ENCODE peak calls at places on chromosomes 4 and X, in six cellular contexts. H is brain microvascular endothelial cell, A is OCI-LY7, U is dorsolateral prefrontal cortex, F is tibial nerve, R is mucosa of descending colon. Y is an unnamed sample.

GRCh38 chr4:164606478-164606877 is 147.5 kb upstream of the SMIM31 start:
- DNase-seq in F (no peak), H (no peak), U (no peak), R (no peak), A (no peak), Y (no peak)

GRCh38 chr4:4875611-4876010 is 16.1 kb downstream of the MSX1 start:
- DNase-seq in A (no peak), H (no peak), R (no peak), U (no peak), F (no peak), Y (no peak)

GRCh38 chr4:14254252-14254651 is 626.7 kb upstream of the BOD1L1 start:
- DNase-seq in U (no peak), F (peak), A (peak), H (peak), R (peak), Y (no peak)

GRCh38 chr4:25687763-25688162 is 32.1 kb downstream of the SLC34A2 start:
- DNase-seq in F (no peak), H (no peak), A (no peak), U (no peak), R (no peak), Y (no peak)

GRCh38 chr4:163600731-163601130 is 106.2 kb downstream of the TMA16 start:
- DNase-seq in R (no peak), F (no peak), A (peak), U (no peak), H (no peak), Y (no peak)

GRCh38 chr4:104941661-104942062 is 205.0 kb upstream of the TET2 start:
- DNase-seq in F (no peak), H (no peak), U (no peak), A (no peak), R (no peak), Y (no peak)

GRCh38 chr4:5142726-5143125 is 91.4 kb downstream of the STK32B start:
- DNase-seq in H (peak), A (peak), R (no peak), U (no peak), F (peak), Y (no peak)

GRCh38 chr4:23035521-23036056 is 342.9 kb downstream of the GBA3 start:
- DNase-seq in A (no peak), F (no peak), U (no peak), R (no peak), H (no peak), Y (no peak)

GRCh38 chr4:166091914-166092510 is 219.0 kb downstream of the TLL1 start:
- DNase-seq in U (no peak), A (peak), R (no peak), F (peak), H (peak), Y (peak)

GRCh38 chrX:10106801-10107200 is 50.0 kb upstream of the CLCN4 start:
- DNase-seq in A (peak), R (no peak), F (no peak), H (no peak), U (no peak), Y (no peak)

GRCh38 chr4:153684182-153685073 is at the start of gene TLR2:
- DNase-seq in A (no peak), F (peak), R (peak), H (no peak), U (peak), Y (no peak)

GRCh38 chr4:129583868-129584267 is 487.9 kb downstream of the C4orf33 start:
- DNase-seq in H (no peak), U (no peak), R (no peak), A (no peak), F (peak), Y (no peak)

GRCh38 chrX:108439961-108440696 is 491 bp downstream of the COL4A5 start:
- DNase-seq in R (no peak), F (no peak), U (no peak), H (no peak), A (no peak), Y (no peak)

GRCh38 chrX:15441464-15441863 is 51.7 kb downstream of the PIR start:
- DNase-seq in F (no peak), A (no peak), R (no peak), H (no peak), U (no peak), Y (no peak)

GRCh38 chr4:948936-949300 is 16.7 kb downstream of the TMEM175 start:
- DNase-seq in F (no peak), U (no peak), R (peak), H (no peak), A (no peak), Y (no peak)
- TF ChIP-seq CTCF in F (no peak), U (no peak), R (no peak), H (no peak), A (no peak), Y (no peak)

GRCh38 chr4:16952896-16953605 is 54.6 kb upstream of the LDB2 start:
- DNase-seq in A (no peak), R (no peak), F (no peak), H (no peak), U (no peak), Y (no peak)
- H3K4me3 ChIP-seq in A (no peak), R (no peak), F (peak), H (no peak), U (no peak), Y (no peak)

GRCh38 chr4:32775049-32775448 is 2054.9 kb downstream of the PCDH7 start:
- DNase-seq in A (peak), F (no peak), U (no peak), R (no peak), H (peak), Y (peak)
- TF ChIP-seq CTCF in A (peak), F (no peak), U (no peak), R (no peak), H (peak), Y (peak)

GRCh38 chr4:86114563-86114962 is 245.3 kb downstream of the MAPK10 start:
- DNase-seq in A (no peak), H (no peak), F (no peak), U (no peak), R (no peak), Y (no peak)
- H3K4me3 ChIP-seq in A (no peak), H (no peak), F (no peak), U (no peak), R (no peak), Y (no peak)

DNA sequence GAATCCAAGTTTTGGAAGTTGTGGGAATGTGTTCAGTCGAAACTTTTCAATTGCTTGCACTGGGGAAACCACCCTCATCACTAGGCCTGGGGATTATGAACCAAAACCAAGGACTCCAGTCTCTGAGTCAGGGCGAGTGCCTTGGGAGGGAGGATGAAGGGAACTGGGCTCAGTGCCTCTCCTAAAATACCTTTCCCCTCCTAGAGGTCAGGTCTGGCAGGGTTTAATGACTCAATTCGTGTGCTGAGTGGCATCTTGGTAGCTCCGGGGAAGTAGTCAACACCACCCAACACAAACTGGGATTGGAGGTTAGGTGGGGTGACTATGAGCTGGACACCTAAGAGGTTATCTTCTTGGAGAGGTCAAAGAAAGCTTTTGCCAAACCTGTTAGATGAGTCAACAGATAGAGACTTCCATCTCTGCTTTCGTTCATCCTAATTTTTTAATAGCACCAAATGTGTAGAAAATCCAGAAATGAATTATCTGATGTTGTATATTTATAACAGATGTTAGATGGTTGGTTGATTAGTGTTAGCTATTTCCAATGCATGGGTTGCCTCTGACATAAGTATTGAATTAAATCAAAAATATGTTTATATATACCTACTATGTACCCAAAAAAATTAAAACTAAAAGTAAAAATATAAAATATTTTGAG is 202.8 kb downstream of the SHROOM3 start:
- DNase-seq in F (no peak), A (no peak), R (no peak), U (no peak), H (no peak), Y (no peak)
- TF ChIP-seq CTCF in F (no peak), A (no peak), R (no peak), U (no peak), H (no peak), Y (no peak)

DNA sequence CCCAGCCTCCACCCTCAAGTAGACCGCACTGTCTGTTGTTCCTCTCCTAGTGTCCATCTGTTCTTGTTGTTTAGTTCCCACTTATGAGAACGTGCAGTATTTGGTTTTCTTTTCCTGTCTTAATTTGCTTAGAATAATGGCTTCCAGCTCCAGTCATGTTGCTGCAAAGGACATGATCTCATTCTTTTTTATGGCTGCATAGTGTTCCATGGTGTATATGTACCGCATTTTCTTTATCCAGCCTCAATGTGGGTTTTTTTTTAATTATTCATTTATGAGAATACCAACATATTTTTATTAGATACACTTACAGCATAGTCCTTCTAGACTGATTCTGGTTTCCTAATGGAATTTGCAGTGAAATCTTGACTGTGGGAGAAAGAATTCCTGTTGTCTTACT is 1.3 kb downstream of the VMA21 start:
- DNase-seq in A (peak), U (no peak), H (no peak), F (no peak), R (no peak), Y (no peak)
- H3K4me3 ChIP-seq in A (peak), U (peak), H (no peak), F (no peak), R (no peak), Y (peak)

DNA sequence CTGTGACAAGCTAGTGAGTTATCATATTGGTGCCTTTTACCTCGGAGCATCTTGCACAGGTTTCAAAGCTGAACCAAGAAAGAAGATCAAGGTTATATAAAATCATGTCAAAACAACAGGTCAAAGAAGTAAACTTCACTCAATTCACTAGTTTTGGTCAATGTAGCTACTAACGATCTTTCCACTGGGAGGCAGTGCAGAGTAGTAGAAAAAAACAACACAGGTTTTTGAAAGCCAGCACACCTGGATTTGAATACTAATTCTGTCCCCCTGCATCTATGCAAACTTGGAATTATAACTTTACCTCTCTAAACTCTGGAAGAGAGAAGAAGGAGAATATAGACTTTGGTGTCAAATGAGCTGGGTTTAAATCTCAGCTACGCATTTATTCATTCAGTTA is 266.1 kb downstream of the GRIA3 start:
- DNase-seq in H (no peak), R (no peak), A (peak), F (no peak), U (no peak), Y (peak)
- TF ChIP-seq CTCF in H (peak), R (no peak), A (peak), F (peak), U (no peak), Y (peak)

DNA sequence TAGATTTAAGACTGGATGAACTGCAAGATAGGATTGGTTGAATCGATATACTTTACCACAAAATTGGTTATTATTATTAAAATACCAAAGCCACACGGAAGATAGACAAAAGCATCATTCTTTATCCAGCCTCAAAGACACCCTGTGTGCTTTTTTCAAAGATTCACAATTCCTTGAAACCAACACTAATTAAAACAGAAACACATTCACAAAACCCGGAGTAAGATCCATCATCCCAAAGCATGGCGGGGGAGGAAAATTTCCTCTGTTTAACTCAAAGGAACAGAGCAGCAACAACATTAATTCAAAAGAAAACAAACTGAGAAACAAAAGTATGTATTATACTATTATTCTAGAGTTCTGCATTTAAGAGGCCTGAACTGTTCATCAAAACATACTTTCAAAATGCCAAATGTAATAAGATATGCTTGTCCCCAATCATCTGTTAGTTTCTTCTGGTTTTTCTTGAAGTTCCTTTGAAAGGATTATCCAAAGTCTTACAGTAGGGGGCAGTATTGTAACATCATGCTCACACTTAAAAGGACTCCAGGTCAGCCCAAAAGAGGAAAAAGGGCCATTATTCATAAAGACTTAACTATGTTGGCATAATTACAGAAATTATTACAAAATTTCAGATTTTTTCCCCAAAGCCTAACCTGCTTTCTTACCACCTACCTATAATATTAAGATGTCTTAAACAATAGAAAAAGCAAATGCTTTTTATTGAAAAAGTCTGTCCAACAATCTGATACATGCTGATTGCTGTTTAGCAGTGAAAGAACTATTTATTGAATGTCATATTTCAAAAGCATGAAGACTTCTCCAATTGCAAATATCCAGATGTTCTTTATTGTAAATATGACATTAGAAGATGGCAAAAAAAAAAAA is 168.7 kb downstream of the SCFD2 start:
- DNase-seq in A (peak), R (no peak), U (no peak), F (peak), H (peak), Y (peak)
- H3K4me3 ChIP-seq in A (no peak), R (no peak), U (peak), F (no peak), H (peak), Y (no peak)

DNA sequence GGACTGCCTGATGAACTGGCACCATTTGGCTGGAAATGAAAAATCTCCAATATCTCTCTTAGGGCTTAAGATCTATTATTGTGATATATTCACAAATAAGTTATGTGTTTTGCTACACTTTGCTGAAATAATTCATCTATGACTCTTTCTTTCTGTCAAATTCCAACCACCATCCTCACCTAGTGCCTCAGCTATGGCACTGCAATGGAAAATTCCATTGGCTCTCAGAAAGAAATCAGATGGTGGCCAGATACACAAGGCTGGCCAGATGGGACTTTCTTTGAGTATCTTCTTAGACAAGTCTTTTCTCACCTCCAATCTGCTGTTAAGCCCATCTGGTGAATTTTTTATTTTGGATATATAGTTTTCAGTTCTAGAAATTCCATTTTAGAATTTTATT is 28.0 kb downstream of the NAT8L start:
- DNase-seq in R (no peak), F (no peak), A (no peak), H (no peak), U (no peak), Y (no peak)
- TF ChIP-seq CTCF in R (no peak), F (no peak), A (no peak), H (peak), U (no peak), Y (no peak)